ENCODE peak calls at places on chromosomes 16 and 17, in four cellular contexts. One of them, this sample, is unnamed.

GRCh38 chr17:50148226-50149098 is 2.0 kb downstream of the PPP1R9B start:
- DNase-seq in activated CD4-positive, alpha-beta T cell treated with anti-CD3 and anti-CD28 coated beads, Interleukin-2, amount 10 ng/mL, durations not matched to agents 7 days and 5 days: peak; percentile 54
- DNase-seq in stimulated activated naive CD4-positive, alpha-beta T cell: peak; percentile 47
- DNase-seq in HFF-Myc: no peak
- DNase-seq in this sample: no peak

GRCh38 chr17:7144203-7144602 is 29.6 kb upstream of the ASGR2 start:
- DNase-seq in stimulated activated naive CD4-positive, alpha-beta T cell: no peak
- DNase-seq in HFF-Myc: no peak
- DNase-seq in activated CD4-positive, alpha-beta T cell treated with anti-CD3 and anti-CD28 coated beads, Interleukin-2, amount 10 ng/mL, durations not matched to agents 7 days and 5 days: no peak
- DNase-seq in this sample: no peak

GRCh38 chr17:64679710-64680216 is 17.7 kb upstream of the SMURF2 start:
- DNase-seq in HFF-Myc: peak; percentile 79
- DNase-seq in stimulated activated naive CD4-positive, alpha-beta T cell: no peak
- DNase-seq in activated CD4-positive, alpha-beta T cell treated with anti-CD3 and anti-CD28 coated beads, Interleukin-2, amount 10 ng/mL, durations not matched to agents 7 days and 5 days: no peak
- DNase-seq in this sample: no peak

GRCh38 chr17:17502741-17503565 is 6.8 kb upstream of the RASD1 start:
- DNase-seq in stimulated activated naive CD4-positive, alpha-beta T cell: no peak
- DNase-seq in HFF-Myc: no peak
- DNase-seq in activated CD4-positive, alpha-beta T cell treated with anti-CD3 and anti-CD28 coated beads, Interleukin-2, amount 10 ng/mL, durations not matched to agents 7 days and 5 days: no peak
- DNase-seq in this sample: no peak

GRCh38 chr17:8015236-8015956 is 13.0 kb downstream of the GUCY2D start:
- DNase-seq in activated CD4-positive, alpha-beta T cell treated with anti-CD3 and anti-CD28 coated beads, Interleukin-2, amount 10 ng/mL, durations not matched to agents 7 days and 5 days: no peak
- DNase-seq in HFF-Myc: no peak
- DNase-seq in stimulated activated naive CD4-positive, alpha-beta T cell: no peak
- DNase-seq in this sample: no peak

GRCh38 chr17:73232587-73233373 is 28.9 kb downstream of the CPSF4L start:
- DNase-seq in activated CD4-positive, alpha-beta T cell treated with anti-CD3 and anti-CD28 coated beads, Interleukin-2, amount 10 ng/mL, durations not matched to agents 7 days and 5 days: peak; percentile 39
- DNase-seq in stimulated activated naive CD4-positive, alpha-beta T cell: peak; percentile 53
- DNase-seq in HFF-Myc: no peak
- DNase-seq in this sample: no peak

GRCh38 chr16:19655242-19655777 is 62.7 kb downstream of the KNOP1 start:
- DNase-seq in HFF-Myc: no peak
- DNase-seq in stimulated activated naive CD4-positive, alpha-beta T cell: no peak
- DNase-seq in activated CD4-positive, alpha-beta T cell treated with anti-CD3 and anti-CD28 coated beads, Interleukin-2, amount 10 ng/mL, durations not matched to agents 7 days and 5 days: no peak
- DNase-seq in this sample: no peak

GRCh38 chr16:626787-627457 is 3.9 kb upstream of the WFIKKN1 start:
- DNase-seq in activated CD4-positive, alpha-beta T cell treated with anti-CD3 and anti-CD28 coated beads, Interleukin-2, amount 10 ng/mL, durations not matched to agents 7 days and 5 days: no peak
- DNase-seq in stimulated activated naive CD4-positive, alpha-beta T cell: no peak
- DNase-seq in HFF-Myc: peak; percentile 78
- DNase-seq in this sample: no peak